ENCODE peak calls at places on chromosomes 13 and 19, in four cellular contexts. One of them, this sample, is unnamed.

GRCh38 chr13:26074706-26075105 is 22.9 kb upstream of the SHISA2 start:
- DNase-seq in HCT116: no peak
- DNase-seq in K562: no peak
- DNase-seq in HepG2: peak
- DNase-seq in this sample: no peak

GRCh38 chr13:104015646-104016396 is 949.6 kb upstream of the SLC10A2 start:
- DNase-seq in HCT116: no peak
- DNase-seq in K562: no peak
- DNase-seq in HepG2: no peak
- DNase-seq in this sample: no peak

GRCh38 chr13:80334582-80335260 is 6.2 kb downstream of the SPRY2 start:
- DNase-seq in HCT116: no peak
- DNase-seq in K562: no peak
- DNase-seq in HepG2: no peak
- DNase-seq in this sample: no peak

GRCh38 chr19:31648347-31648746 is 299.1 kb upstream of the TSHZ3 start:
- DNase-seq in HCT116: no peak
- DNase-seq in K562: peak
- DNase-seq in HepG2: no peak
- DNase-seq in this sample: no peak

GRCh38 chr19:40134866-40135265 is 44.1 kb upstream of the ZNF780A start:
- DNase-seq in HCT116: no peak
- DNase-seq in K562: no peak
- DNase-seq in HepG2: no peak
- DNase-seq in this sample: no peak

GRCh38 chr13:114248011-114248410 is 13.3 kb downstream of the CDC16 start:
- DNase-seq in HCT116: no peak
- DNase-seq in K562: no peak
- DNase-seq in HepG2: no peak
- DNase-seq in this sample: no peak

GRCh38 chr19:53977991-53978731 is 13.3 kb upstream of the CACNG6 start:
- DNase-seq in HCT116: peak
- DNase-seq in K562: peak
- DNase-seq in HepG2: no peak
- DNase-seq in this sample: peak

GRCh38 chr13:39451301-39451700 is 151.7 kb downstream of the LHFPL6 start:
- DNase-seq in HCT116: no peak
- DNase-seq in K562: no peak
- DNase-seq in HepG2: no peak
- DNase-seq in this sample: no peak

GRCh38 chr13:42865703-42866102 is 84.3 kb downstream of the FAM216B start:
- DNase-seq in HCT116: no peak
- DNase-seq in K562: no peak
- DNase-seq in HepG2: no peak
- DNase-seq in this sample: no peak

GRCh38 chr13:31105020-31105800 is 56.5 kb downstream of the HSPH1 start:
- DNase-seq in HCT116: no peak
- DNase-seq in K562: no peak
- DNase-seq in HepG2: no peak
- DNase-seq in this sample: no peak

GRCh38 chr19:4068058-4068966 is 1.6 kb upstream of the ZBTB7A start:
- DNase-seq in HCT116: no peak
- DNase-seq in K562: no peak
- DNase-seq in HepG2: no peak
- DNase-seq in this sample: no peak

GRCh38 chr13:67043901-67044300 is 186.2 kb downstream of the PCDH9 start:
- DNase-seq in HCT116: no peak
- DNase-seq in K562: no peak
- DNase-seq in HepG2: no peak
- DNase-seq in this sample: no peak

GRCh38 chr13:30805603-30806011 is 70.3 kb downstream of the ALOX5AP start:
- DNase-seq in HCT116: peak
- DNase-seq in K562: no peak
- DNase-seq in HepG2: peak
- DNase-seq in this sample: no peak

GRCh38 chr19:11552666-11553372 is 6.2 kb downstream of the ELOF1 start:
- DNase-seq in HCT116: no peak
- DNase-seq in K562: no peak
- DNase-seq in HepG2: no peak
- DNase-seq in this sample: no peak

GRCh38 chr13:91045351-91046034 is 302.0 kb upstream of the MIR17HG start:
- DNase-seq in HCT116: peak
- DNase-seq in K562: peak
- DNase-seq in HepG2: no peak
- DNase-seq in this sample: peak

GRCh38 chr13:36212789-36213188 is 1.6 kb downstream of the SOHLH2 start:
- DNase-seq in HCT116: no peak
- DNase-seq in K562: peak
- DNase-seq in HepG2: no peak
- DNase-seq in this sample: no peak

GRCh38 chr19:52198678-52199077 is 8.8 kb downstream of the PPP2R1A start:
- DNase-seq in HCT116: no peak
- DNase-seq in K562: no peak
- DNase-seq in HepG2: no peak
- DNase-seq in this sample: no peak

GRCh38 chr13:36207672-36208071 is 6.7 kb downstream of the SOHLH2 start:
- DNase-seq in HCT116: no peak
- DNase-seq in K562: peak
- DNase-seq in HepG2: no peak
- DNase-seq in this sample: no peak

GRCh38 chr19:7888145-7888825 is at the start of gene LRRC8E:
- DNase-seq in HCT116: no peak
- DNase-seq in K562: peak
- DNase-seq in HepG2: peak
- DNase-seq in this sample: no peak

GRCh38 chr19:40381321-40381720 is 8.7 kb downstream of the HIPK4 start:
- DNase-seq in HCT116: no peak
- DNase-seq in K562: no peak
- DNase-seq in HepG2: no peak
- DNase-seq in this sample: no peak

GRCh38 chr19:31715249-31715944 is 366.2 kb upstream of the TSHZ3 start:
- DNase-seq in HCT116: no peak
- DNase-seq in K562: no peak
- DNase-seq in HepG2: no peak
- DNase-seq in this sample: no peak

GRCh38 chr19:13033244-13033643 is 38.0 kb downstream of the NFIX start:
- DNase-seq in HCT116: no peak
- DNase-seq in K562: no peak
- DNase-seq in HepG2: no peak
- DNase-seq in this sample: no peak

GRCh38 chr13:25561842-25562241 is 190.1 kb downstream of the ATP8A2 start:
- DNase-seq in HCT116: no peak
- DNase-seq in K562: no peak
- DNase-seq in HepG2: no peak
- DNase-seq in this sample: no peak

GRCh38 chr19:35264281-35265125 is 4.3 kb upstream of the USF2 start:
- DNase-seq in HCT116: no peak
- DNase-seq in K562: no peak
- DNase-seq in HepG2: no peak
- DNase-seq in this sample: no peak

GRCh38 chr13:51564252-51564651 is 20.0 kb upstream of the WDFY2 start:
- DNase-seq in HCT116: no peak
- DNase-seq in K562: no peak
- DNase-seq in HepG2: no peak
- DNase-seq in this sample: no peak

GRCh38 chr19:35553385-35554000 is 8.1 kb downstream of the TMEM147 start:
- DNase-seq in HCT116: no peak
- DNase-seq in K562: no peak
- DNase-seq in HepG2: no peak
- DNase-seq in this sample: no peak

GRCh38 chr13:60591348-60591747 is 194.3 kb downstream of the TDRD3 start:
- DNase-seq in HCT116: no peak
- DNase-seq in K562: no peak
- DNase-seq in HepG2: no peak
- DNase-seq in this sample: no peak

GRCh38 chr19:41940443-41941409 is 12.5 kb upstream of the ERFL start:
- DNase-seq in HCT116: no peak
- DNase-seq in K562: no peak
- DNase-seq in HepG2: no peak
- DNase-seq in this sample: no peak

GRCh38 chr19:42086188-42086736 is 10.3 kb downstream of the ZNF574 start:
- DNase-seq in HCT116: no peak
- DNase-seq in K562: no peak
- DNase-seq in HepG2: no peak
- DNase-seq in this sample: no peak

GRCh38 chr19:31145021-31145420 is 204.2 kb downstream of the TSHZ3 start:
- DNase-seq in HCT116: no peak
- DNase-seq in K562: no peak
- DNase-seq in HepG2: no peak
- DNase-seq in this sample: no peak

GRCh38 chr13:99287544-99287943 is 19.7 kb downstream of the GPR183 start:
- DNase-seq in HCT116: no peak
- DNase-seq in K562: no peak
- DNase-seq in HepG2: no peak
- DNase-seq in this sample: no peak
- H3K4me3 ChIP-seq in HCT116: no peak
- H3K4me3 ChIP-seq in K562: no peak
- H3K4me3 ChIP-seq in HepG2: no peak
- H3K4me3 ChIP-seq in this sample: no peak

DNA sequence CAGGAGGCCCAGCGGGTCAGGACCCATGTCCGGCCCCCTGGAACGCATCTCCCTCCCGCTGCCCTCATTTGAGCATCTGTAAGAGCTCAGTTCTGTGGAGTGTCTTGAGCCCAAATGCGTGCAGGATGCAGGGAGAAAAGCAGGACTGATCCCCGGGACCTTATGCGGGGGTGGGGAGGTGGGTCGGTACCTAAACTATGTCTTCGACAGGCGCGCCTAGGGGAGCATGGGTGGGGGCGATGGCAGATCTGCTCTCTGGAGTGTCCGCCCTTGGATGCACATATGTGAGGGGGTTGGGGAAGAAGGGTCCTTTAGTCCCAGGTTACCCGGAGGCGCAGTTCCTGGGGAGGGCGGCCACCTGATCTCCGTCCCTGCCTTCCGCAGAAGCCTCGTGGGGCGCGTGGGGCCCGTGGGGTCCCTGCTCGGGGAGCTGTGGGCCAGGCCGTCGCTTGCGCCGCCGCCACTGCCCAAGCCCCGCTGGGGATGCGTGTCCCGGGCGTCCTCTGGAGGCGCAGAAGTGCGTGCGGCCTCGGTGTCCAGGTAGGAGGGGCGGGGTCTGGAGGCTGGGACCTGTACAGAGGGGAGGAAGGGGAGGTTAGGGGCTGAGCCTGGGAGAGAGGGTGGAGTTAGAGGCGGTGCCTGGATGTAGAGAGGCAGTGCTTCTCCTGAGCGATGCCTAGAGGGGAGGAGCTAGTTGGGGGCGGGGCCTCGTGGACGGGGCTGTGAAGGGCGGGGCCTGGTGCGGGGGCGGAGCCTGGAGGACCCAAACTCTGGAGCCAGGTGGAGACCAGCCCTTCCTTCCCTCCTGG is 2.8 kb downstream of the CILP2 start:
- DNase-seq in HCT116: peak
- DNase-seq in K562: peak
- DNase-seq in HepG2: no peak
- DNase-seq in this sample: no peak
- TF ChIP-seq SIN3A in HCT116: no peak
- TF ChIP-seq SIN3A in K562: no peak
- TF ChIP-seq SIN3A in HepG2: no peak
- TF ChIP-seq SIN3A in this sample: no peak

GRCh38 chr13:97202761-97203160 is 19.4 kb upstream of the MBNL2 start:
- DNase-seq in HCT116: no peak
- DNase-seq in K562: no peak
- DNase-seq in HepG2: no peak
- DNase-seq in this sample: no peak
- TF ChIP-seq TCF7L2 in HCT116: no peak
- TF ChIP-seq TCF7L2 in K562: no peak
- TF ChIP-seq TCF7L2 in HepG2: no peak
- TF ChIP-seq TCF7L2 in this sample: no peak

DNA sequence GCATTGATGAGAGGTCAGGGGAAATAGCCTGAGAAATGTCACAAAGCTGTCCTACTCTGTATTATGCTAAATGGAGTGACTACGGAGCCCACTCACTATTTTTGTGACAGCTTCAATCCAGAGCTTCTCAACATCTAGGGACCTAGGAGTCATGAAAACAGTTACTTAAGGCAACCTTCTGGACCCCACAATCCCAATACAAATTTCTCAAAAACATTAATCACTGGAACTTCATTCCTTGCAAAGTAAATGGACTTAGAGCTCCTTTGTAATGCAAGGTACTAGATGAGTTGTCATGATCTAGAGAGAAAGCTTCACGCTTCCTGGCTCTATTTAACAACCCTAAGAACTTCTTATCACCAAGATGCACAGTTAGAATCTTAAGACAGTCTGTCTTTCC is 2.6 kb upstream of the RAP2A start:
- DNase-seq in HCT116: no peak
- DNase-seq in K562: no peak
- DNase-seq in HepG2: no peak
- DNase-seq in this sample: no peak
- H3K4me3 ChIP-seq in HCT116: no peak
- H3K4me3 ChIP-seq in K562: no peak
- H3K4me3 ChIP-seq in HepG2: no peak
- H3K4me3 ChIP-seq in this sample: peak

This sample was measured in Panc1.